ENCODE peak calls at places on chromosomes 5 and 9, in five cellular contexts. E is IMR-90, N is H9, D is mesenchymal stem cell, H is neuronal stem cell. P is an unnamed sample.

GRCh38 chr9:91483835-91484234 is 60.2 kb upstream of the NFIL3 start:
- DNase-seq in D (no peak), H (no peak), N (no peak), E (no peak), P (peak)

GRCh38 chr5:147216552-147217154 is 18.2 kb upstream of the STK32A start:
- DNase-seq in D (peak), N (peak), H (no peak), E (no peak), P (no peak)

GRCh38 chr9:110538169-110538568 is 41.4 kb downstream of the SVEP1 start:
- DNase-seq in H (no peak), D (no peak), N (no peak), E (peak), P (no peak)

GRCh38 chr9:79408200-79408599 is 163.6 kb upstream of the TLE4 start:
- DNase-seq in N (no peak), D (no peak), E (peak), H (no peak), P (no peak)

GRCh38 chr5:67901816-67902496 is 313.6 kb upstream of the PIK3R1 start:
- DNase-seq in E (no peak), H (no peak), D (no peak), N (no peak), P (no peak)

GRCh38 chr9:13665418-13666066 is 386.1 kb upstream of the MPDZ start:
- DNase-seq in N (no peak), H (no peak), D (peak), E (peak), P (peak)

GRCh38 chr5:94853122-94853521 is 234.7 kb downstream of the SLF1 start:
- DNase-seq in D (no peak), E (no peak), H (no peak), N (no peak), P (no peak)

GRCh38 chr5:143760755-143761154 is 51.2 kb upstream of the HMHB1 start:
- DNase-seq in N (no peak), E (no peak), H (no peak), D (no peak), P (no peak)

GRCh38 chr5:167790462-167791260 is 500.8 kb upstream of the WWC1 start:
- DNase-seq in D (no peak), H (no peak), N (no peak), E (peak), P (no peak)
- H3K14ac ChIP-seq in D (no peak), H (no peak), N (no peak), E (no peak), P (no peak)

DNA sequence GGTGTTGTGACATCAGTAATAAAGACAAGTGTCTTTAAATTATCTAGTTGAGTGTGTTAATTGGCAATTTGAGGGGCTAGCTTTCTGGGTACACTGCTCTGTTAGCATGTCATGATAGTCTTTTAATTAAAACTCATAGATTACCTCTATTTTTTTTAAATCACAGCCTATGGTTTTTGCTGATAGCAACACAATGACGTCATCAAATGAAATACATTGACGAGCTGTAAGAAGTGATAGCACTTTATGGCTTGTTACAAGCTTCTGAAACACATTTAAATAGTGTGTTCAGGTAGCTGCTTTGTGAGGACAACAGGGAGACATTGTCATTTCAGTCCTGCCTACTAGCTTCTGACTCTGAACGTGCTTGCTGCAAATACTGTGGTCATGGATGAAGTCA is 600.5 kb upstream of the EDIL3 start:
- DNase-seq in N (no peak), E (no peak), H (no peak), D (no peak), P (no peak)
- H3K14ac ChIP-seq in N (no peak), E (no peak), H (no peak), D (no peak), P (no peak)

GRCh38 chr5:1514027-1514818 is 9.5 kb downstream of the LPCAT1 start:
- DNase-seq in E (no peak), N (peak), H (no peak), D (no peak), P (peak)
- H3K14ac ChIP-seq in E (no peak), N (peak), H (no peak), D (no peak), P (peak)

GRCh38 chr5:145585443-145586148 is 249.5 kb downstream of the PRELID2 start:
- DNase-seq in N (no peak), H (no peak), D (no peak), E (no peak), P (no peak)
- H3K14ac ChIP-seq in N (no peak), H (no peak), D (no peak), E (no peak), P (no peak)

DNA sequence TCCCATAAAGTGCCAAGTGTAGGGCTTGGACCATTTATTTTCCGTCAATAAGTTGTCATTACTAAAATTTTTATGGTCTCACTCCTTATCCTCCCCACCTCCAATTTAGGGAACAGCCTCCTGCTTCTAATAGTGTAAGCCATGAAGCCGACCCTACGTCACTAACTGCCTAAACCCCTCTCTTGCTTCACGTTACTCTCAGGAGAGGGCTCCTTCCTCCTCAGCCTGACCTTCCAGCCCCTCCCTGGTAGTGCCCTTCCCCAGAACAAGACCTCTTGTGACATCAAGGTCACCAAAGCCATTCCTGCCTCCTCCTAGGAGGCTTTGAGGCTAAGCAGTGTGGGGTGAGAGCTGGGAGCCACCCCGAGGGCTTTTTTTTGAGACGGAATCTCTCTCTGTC is 2.2 kb upstream of the CDK9 start:
- DNase-seq in D (no peak), N (no peak), H (no peak), E (no peak), P (no peak)
- H3K14ac ChIP-seq in D (no peak), N (no peak), H (no peak), E (no peak), P (no peak)

DNA sequence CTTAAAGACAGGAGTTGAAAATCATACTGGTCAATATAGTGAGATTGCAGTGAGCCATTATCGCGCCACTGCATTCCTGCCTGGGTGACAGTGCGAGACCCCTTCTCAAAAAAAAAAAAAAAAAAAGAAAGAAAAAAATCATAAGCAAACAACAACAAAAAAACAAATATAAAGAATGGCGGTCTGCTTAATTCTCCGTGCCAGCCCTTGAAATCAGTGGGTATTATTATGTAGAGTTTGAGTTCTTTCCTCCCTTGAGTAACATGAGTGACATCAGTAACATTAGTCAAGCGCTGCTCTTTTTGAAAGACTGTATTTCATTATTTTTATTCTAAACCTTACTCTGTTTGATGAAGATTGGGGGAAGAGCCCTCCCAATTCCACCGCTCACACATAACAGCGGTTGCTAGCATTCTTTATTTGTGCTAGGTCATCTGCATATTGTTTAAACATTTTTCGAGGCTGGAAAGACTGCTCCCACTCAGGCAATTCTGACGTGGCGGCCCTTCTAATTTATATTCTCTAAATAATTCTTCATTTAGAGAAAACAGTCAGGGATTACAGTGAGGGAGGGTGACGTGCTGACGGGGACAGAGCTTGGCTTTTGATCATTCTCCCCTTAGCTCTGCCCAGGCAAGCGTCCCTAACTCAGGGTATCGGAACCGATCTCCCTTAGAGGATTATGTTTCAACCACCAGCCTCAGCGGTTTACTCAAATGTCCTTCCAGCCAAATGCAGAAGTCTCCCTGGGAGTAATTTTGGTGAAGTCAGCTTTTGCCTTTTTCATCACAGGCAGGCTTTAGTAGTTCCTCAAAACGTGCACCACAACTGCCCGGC is 873 bp upstream of the MARCHF6 start:
- DNase-seq in E (peak), D (peak), H (no peak), N (no peak), P (peak)
- H3K14ac ChIP-seq in E (peak), D (no peak), H (peak), N (peak), P (peak)

GRCh38 chr9:83980395-83981125 is at the start of gene RMI1:
- DNase-seq in N (peak), H (peak), E (peak), D (peak), P (peak)
- H3K14ac ChIP-seq in N (peak), H (peak), E (peak), D (peak), P (peak)

GRCh38 chr5:64876203-64876602 is 107.5 kb downstream of the CWC27 start:
- DNase-seq in N (no peak), H (no peak), E (no peak), D (no peak), P (no peak)
- H3K14ac ChIP-seq in N (no peak), H (no peak), E (no peak), D (no peak), P (no peak)

GRCh38 chr5:55492449-55492848 is 42.3 kb downstream of the PLPP1 start:
- DNase-seq in D (no peak), E (no peak), H (no peak), N (no peak), P (no peak)
- H3K14ac ChIP-seq in D (no peak), E (no peak), H (no peak), N (no peak), P (no peak)

GRCh38 chr9:135581636-135582426 is 20.3 kb downstream of the PAEP start:
- DNase-seq in H (no peak), N (no peak), D (no peak), E (no peak), P (no peak)

GRCh38 chr9:135582541-135582940 is 21.0 kb downstream of the PAEP start:
- DNase-seq in N (no peak), E (no peak), H (no peak), D (no peak), P (no peak)

GRCh38 chr9:135579356-135579755 is 17.8 kb downstream of the PAEP start:
- DNase-seq in D (no peak), N (no peak), H (no peak), E (no peak), P (no peak)

GRCh38 chr9:135579889-135580660 is 18.5 kb downstream of the PAEP start:
- DNase-seq in H (no peak), N (no peak), D (no peak), E (no peak), P (no peak)

GRCh38 chr9:135580664-135581380 is 19.3 kb downstream of the PAEP start:
- DNase-seq in E (no peak), D (no peak), N (no peak), H (no peak), P (no peak)
- H3K14ac ChIP-seq in E (no peak), D (no peak), N (no peak), H (no peak), P (no peak)

P was measured in trophoblast cell.